ENCODE peak calls at places on chromosomes 11 and 22, in nine cellular contexts. One of them, this sample, is unnamed.
A peak's percentile ranks its signal among the peaks of the same experiment; 100 is the strongest.

GRCh38 chr22:49017769-49018330 is 809.8 kb downstream of the BRD1 start:
- DNase-seq in GM13977: no peak
- DNase-seq in left ventricle myocardium superior: no peak
- DNase-seq in central memory CD4-positive, alpha-beta T cell: no peak
- DNase-seq in H9: peak; percentile 30
- DNase-seq in T-helper 2 cell treated with Interferon-gamma antibody and Interleukin-4, amounts not matched to agents 5 μg/mL and 100 μg/mL, for 36 hours: no peak
- DNase-seq in B cell: no peak
- DNase-seq in stimulated activated naive CD8-positive, alpha-beta T cell treated with anti-CD3 and anti-CD28 coated beads, Interleukin-15, Interleukin-2, amounts not matched to agents 100 U/mL and 50 U/mL, for 24 hours: no peak
- DNase-seq in neural progenitor cell: no peak
- DNase-seq in this sample: no peak

GRCh38 chr11:72352859-72353551 is 81.3 kb downstream of the CLPB start:
- DNase-seq in stimulated activated naive CD8-positive, alpha-beta T cell treated with anti-CD3 and anti-CD28 coated beads, Interleukin-15, Interleukin-2, amounts not matched to agents 100 U/mL and 50 U/mL, for 24 hours: no peak
- DNase-seq in H9: peak; percentile 62
- DNase-seq in T-helper 2 cell treated with Interferon-gamma antibody and Interleukin-4, amounts not matched to agents 5 μg/mL and 100 μg/mL, for 36 hours: peak; percentile 30
- DNase-seq in B cell: no peak
- DNase-seq in GM13977: peak; percentile 42
- DNase-seq in neural progenitor cell: peak; percentile 67
- DNase-seq in central memory CD4-positive, alpha-beta T cell: no peak
- DNase-seq in left ventricle myocardium superior: no peak
- DNase-seq in this sample: no peak

GRCh38 chr22:45425531-45426265 is 12.2 kb downstream of the RIBC2 start:
- DNase-seq in GM13977: no peak
- DNase-seq in B cell: no peak
- DNase-seq in left ventricle myocardium superior: no peak
- DNase-seq in H9: no peak
- DNase-seq in T-helper 2 cell treated with Interferon-gamma antibody and Interleukin-4, amounts not matched to agents 5 μg/mL and 100 μg/mL, for 36 hours: no peak
- DNase-seq in central memory CD4-positive, alpha-beta T cell: no peak
- DNase-seq in stimulated activated naive CD8-positive, alpha-beta T cell treated with anti-CD3 and anti-CD28 coated beads, Interleukin-15, Interleukin-2, amounts not matched to agents 100 U/mL and 50 U/mL, for 24 hours: no peak
- DNase-seq in neural progenitor cell: no peak
- DNase-seq in this sample: no peak

GRCh38 chr11:97234016-97234415 is 844.2 kb downstream of the JRKL start:
- DNase-seq in central memory CD4-positive, alpha-beta T cell: no peak
- DNase-seq in GM13977: no peak
- DNase-seq in T-helper 2 cell treated with Interferon-gamma antibody and Interleukin-4, amounts not matched to agents 5 μg/mL and 100 μg/mL, for 36 hours: no peak
- DNase-seq in H9: no peak
- DNase-seq in stimulated activated naive CD8-positive, alpha-beta T cell treated with anti-CD3 and anti-CD28 coated beads, Interleukin-15, Interleukin-2, amounts not matched to agents 100 U/mL and 50 U/mL, for 24 hours: no peak
- DNase-seq in neural progenitor cell: no peak
- DNase-seq in B cell: no peak
- DNase-seq in left ventricle myocardium superior: no peak
- DNase-seq in this sample: no peak

GRCh38 chr11:74680703-74681531 is 50.3 kb downstream of the CHRDL2 start:
- DNase-seq in left ventricle myocardium superior: no peak
- DNase-seq in neural progenitor cell: no peak
- DNase-seq in GM13977: no peak
- DNase-seq in T-helper 2 cell treated with Interferon-gamma antibody and Interleukin-4, amounts not matched to agents 5 μg/mL and 100 μg/mL, for 36 hours: no peak
- DNase-seq in H9: peak; percentile 14
- DNase-seq in central memory CD4-positive, alpha-beta T cell: no peak
- DNase-seq in stimulated activated naive CD8-positive, alpha-beta T cell treated with anti-CD3 and anti-CD28 coated beads, Interleukin-15, Interleukin-2, amounts not matched to agents 100 U/mL and 50 U/mL, for 24 hours: peak; percentile 1
- DNase-seq in B cell: no peak
- DNase-seq in this sample: no peak

GRCh38 chr22:38766076-38766777 is 10.4 kb upstream of the SUN2 start:
- DNase-seq in neural progenitor cell: peak; percentile 77
- DNase-seq in T-helper 2 cell treated with Interferon-gamma antibody and Interleukin-4, amounts not matched to agents 5 μg/mL and 100 μg/mL, for 36 hours: no peak
- DNase-seq in stimulated activated naive CD8-positive, alpha-beta T cell treated with anti-CD3 and anti-CD28 coated beads, Interleukin-15, Interleukin-2, amounts not matched to agents 100 U/mL and 50 U/mL, for 24 hours: peak; percentile 46
- DNase-seq in H9: peak; percentile 93
- DNase-seq in B cell: no peak
- DNase-seq in GM13977: no peak
- DNase-seq in left ventricle myocardium superior: peak; percentile 59
- DNase-seq in central memory CD4-positive, alpha-beta T cell: peak; percentile 28
- DNase-seq in this sample: peak; percentile 35

GRCh38 chr22:46017166-46017565 is 40.2 kb upstream of the WNT7B start:
- DNase-seq in B cell: no peak
- DNase-seq in neural progenitor cell: no peak
- DNase-seq in H9: no peak
- DNase-seq in central memory CD4-positive, alpha-beta T cell: no peak
- DNase-seq in T-helper 2 cell treated with Interferon-gamma antibody and Interleukin-4, amounts not matched to agents 5 μg/mL and 100 μg/mL, for 36 hours: no peak
- DNase-seq in stimulated activated naive CD8-positive, alpha-beta T cell treated with anti-CD3 and anti-CD28 coated beads, Interleukin-15, Interleukin-2, amounts not matched to agents 100 U/mL and 50 U/mL, for 24 hours: no peak
- DNase-seq in GM13977: no peak
- DNase-seq in left ventricle myocardium superior: no peak
- DNase-seq in this sample: no peak

GRCh38 chr22:31086703-31087330 is 5.7 kb downstream of the SMTN start:
- DNase-seq in neural progenitor cell: no peak
- DNase-seq in B cell: no peak
- DNase-seq in central memory CD4-positive, alpha-beta T cell: no peak
- DNase-seq in H9: no peak
- DNase-seq in left ventricle myocardium superior: no peak
- DNase-seq in T-helper 2 cell treated with Interferon-gamma antibody and Interleukin-4, amounts not matched to agents 5 μg/mL and 100 μg/mL, for 36 hours: no peak
- DNase-seq in GM13977: peak; percentile 9
- DNase-seq in stimulated activated naive CD8-positive, alpha-beta T cell treated with anti-CD3 and anti-CD28 coated beads, Interleukin-15, Interleukin-2, amounts not matched to agents 100 U/mL and 50 U/mL, for 24 hours: no peak
- DNase-seq in this sample: no peak

GRCh38 chr11:59810189-59810910 is at the start of gene MRPL16:
- DNase-seq in T-helper 2 cell treated with Interferon-gamma antibody and Interleukin-4, amounts not matched to agents 5 μg/mL and 100 μg/mL, for 36 hours: peak; percentile 83
- DNase-seq in left ventricle myocardium superior: peak; percentile 88
- DNase-seq in neural progenitor cell: peak; percentile 90
- DNase-seq in H9: peak; percentile 93
- DNase-seq in GM13977: peak; percentile 85
- DNase-seq in B cell: peak; percentile 94
- DNase-seq in central memory CD4-positive, alpha-beta T cell: peak; percentile 83
- DNase-seq in stimulated activated naive CD8-positive, alpha-beta T cell treated with anti-CD3 and anti-CD28 coated beads, Interleukin-15, Interleukin-2, amounts not matched to agents 100 U/mL and 50 U/mL, for 24 hours: peak; percentile 91
- DNase-seq in this sample: peak; percentile 89

GRCh38 chr11:44797886-44798683 is 71.3 kb downstream of the TSPAN18 start:
- DNase-seq in left ventricle myocardium superior: no peak
- DNase-seq in GM13977: no peak
- DNase-seq in central memory CD4-positive, alpha-beta T cell: no peak
- DNase-seq in T-helper 2 cell treated with Interferon-gamma antibody and Interleukin-4, amounts not matched to agents 5 μg/mL and 100 μg/mL, for 36 hours: no peak
- DNase-seq in B cell: no peak
- DNase-seq in neural progenitor cell: peak; percentile 81
- DNase-seq in H9: peak; percentile 70
- DNase-seq in stimulated activated naive CD8-positive, alpha-beta T cell treated with anti-CD3 and anti-CD28 coated beads, Interleukin-15, Interleukin-2, amounts not matched to agents 100 U/mL and 50 U/mL, for 24 hours: no peak
- DNase-seq in this sample: no peak

GRCh38 chr11:12696911-12697581 is 22.8 kb downstream of the TEAD1 start:
- DNase-seq in GM13977: no peak
- DNase-seq in B cell: no peak
- DNase-seq in T-helper 2 cell treated with Interferon-gamma antibody and Interleukin-4, amounts not matched to agents 5 μg/mL and 100 μg/mL, for 36 hours: no peak
- DNase-seq in left ventricle myocardium superior: no peak
- DNase-seq in stimulated activated naive CD8-positive, alpha-beta T cell treated with anti-CD3 and anti-CD28 coated beads, Interleukin-15, Interleukin-2, amounts not matched to agents 100 U/mL and 50 U/mL, for 24 hours: no peak
- DNase-seq in central memory CD4-positive, alpha-beta T cell: no peak
- DNase-seq in neural progenitor cell: no peak
- DNase-seq in H9: no peak
- DNase-seq in this sample: no peak

GRCh38 chr11:69209038-69209350 is 53.3 kb downstream of the SMIM38 start:
- DNase-seq in stimulated activated naive CD8-positive, alpha-beta T cell treated with anti-CD3 and anti-CD28 coated beads, Interleukin-15, Interleukin-2, amounts not matched to agents 100 U/mL and 50 U/mL, for 24 hours: no peak
- DNase-seq in H9: no peak
- DNase-seq in left ventricle myocardium superior: no peak
- DNase-seq in central memory CD4-positive, alpha-beta T cell: no peak
- DNase-seq in neural progenitor cell: no peak
- DNase-seq in B cell: no peak
- DNase-seq in GM13977: no peak
- DNase-seq in T-helper 2 cell treated with Interferon-gamma antibody and Interleukin-4, amounts not matched to agents 5 μg/mL and 100 μg/mL, for 36 hours: no peak
- DNase-seq in this sample: no peak

GRCh38 chr11:440065-441042 is 1.5 kb downstream of the ANO9 start:
- DNase-seq in H9: no peak
- DNase-seq in T-helper 2 cell treated with Interferon-gamma antibody and Interleukin-4, amounts not matched to agents 5 μg/mL and 100 μg/mL, for 36 hours: no peak
- DNase-seq in central memory CD4-positive, alpha-beta T cell: no peak
- DNase-seq in GM13977: no peak
- DNase-seq in left ventricle myocardium superior: peak; percentile 45
- DNase-seq in B cell: no peak
- DNase-seq in stimulated activated naive CD8-positive, alpha-beta T cell treated with anti-CD3 and anti-CD28 coated beads, Interleukin-15, Interleukin-2, amounts not matched to agents 100 U/mL and 50 U/mL, for 24 hours: peak; percentile 12
- DNase-seq in neural progenitor cell: no peak
- DNase-seq in this sample: no peak

GRCh38 chr11:34653851-34654490 is 33.1 kb downstream of the EHF start:
- DNase-seq in T-helper 2 cell treated with Interferon-gamma antibody and Interleukin-4, amounts not matched to agents 5 μg/mL and 100 μg/mL, for 36 hours: no peak
- DNase-seq in neural progenitor cell: peak; percentile 11
- DNase-seq in stimulated activated naive CD8-positive, alpha-beta T cell treated with anti-CD3 and anti-CD28 coated beads, Interleukin-15, Interleukin-2, amounts not matched to agents 100 U/mL and 50 U/mL, for 24 hours: no peak
- DNase-seq in left ventricle myocardium superior: no peak
- DNase-seq in B cell: peak; percentile 44
- DNase-seq in central memory CD4-positive, alpha-beta T cell: no peak
- DNase-seq in H9: no peak
- DNase-seq in GM13977: no peak
- DNase-seq in this sample: no peak

GRCh38 chr22:36296690-36297089 is 43.8 kb downstream of the APOL1 start:
- DNase-seq in B cell: no peak
- DNase-seq in left ventricle myocardium superior: peak; percentile 23
- DNase-seq in stimulated activated naive CD8-positive, alpha-beta T cell treated with anti-CD3 and anti-CD28 coated beads, Interleukin-15, Interleukin-2, amounts not matched to agents 100 U/mL and 50 U/mL, for 24 hours: no peak
- DNase-seq in T-helper 2 cell treated with Interferon-gamma antibody and Interleukin-4, amounts not matched to agents 5 μg/mL and 100 μg/mL, for 36 hours: no peak
- DNase-seq in GM13977: no peak
- DNase-seq in central memory CD4-positive, alpha-beta T cell: no peak
- DNase-seq in neural progenitor cell: no peak
- DNase-seq in H9: no peak
- DNase-seq in this sample: no peak

GRCh38 chr11:100624346-100624745 is 62.7 kb upstream of the ARHGAP42 start:
- DNase-seq in central memory CD4-positive, alpha-beta T cell: no peak
- DNase-seq in T-helper 2 cell treated with Interferon-gamma antibody and Interleukin-4, amounts not matched to agents 5 μg/mL and 100 μg/mL, for 36 hours: no peak
- DNase-seq in GM13977: no peak
- DNase-seq in left ventricle myocardium superior: no peak
- DNase-seq in B cell: no peak
- DNase-seq in neural progenitor cell: no peak
- DNase-seq in stimulated activated naive CD8-positive, alpha-beta T cell treated with anti-CD3 and anti-CD28 coated beads, Interleukin-15, Interleukin-2, amounts not matched to agents 100 U/mL and 50 U/mL, for 24 hours: no peak
- DNase-seq in H9: no peak
- DNase-seq in this sample: no peak

GRCh38 chr11:106872246-106872645 is 146.0 kb downstream of the GUCY1A2 start:
- DNase-seq in T-helper 2 cell treated with Interferon-gamma antibody and Interleukin-4, amounts not matched to agents 5 μg/mL and 100 μg/mL, for 36 hours: no peak
- DNase-seq in left ventricle myocardium superior: no peak
- DNase-seq in neural progenitor cell: no peak
- DNase-seq in stimulated activated naive CD8-positive, alpha-beta T cell treated with anti-CD3 and anti-CD28 coated beads, Interleukin-15, Interleukin-2, amounts not matched to agents 100 U/mL and 50 U/mL, for 24 hours: no peak
- DNase-seq in H9: no peak
- DNase-seq in GM13977: no peak
- DNase-seq in B cell: no peak
- DNase-seq in central memory CD4-positive, alpha-beta T cell: no peak
- DNase-seq in this sample: no peak

GRCh38 chr22:47157486-47158270 is 395.2 kb downstream of the TBC1D22A start:
- DNase-seq in central memory CD4-positive, alpha-beta T cell: no peak
- DNase-seq in left ventricle myocardium superior: peak; percentile 18
- DNase-seq in T-helper 2 cell treated with Interferon-gamma antibody and Interleukin-4, amounts not matched to agents 5 μg/mL and 100 μg/mL, for 36 hours: no peak
- DNase-seq in neural progenitor cell: no peak
- DNase-seq in H9: no peak
- DNase-seq in stimulated activated naive CD8-positive, alpha-beta T cell treated with anti-CD3 and anti-CD28 coated beads, Interleukin-15, Interleukin-2, amounts not matched to agents 100 U/mL and 50 U/mL, for 24 hours: no peak
- DNase-seq in B cell: no peak
- DNase-seq in GM13977: no peak
- DNase-seq in this sample: no peak

GRCh38 chr11:115446214-115446613 is 58.0 kb downstream of the CADM1 start:
- DNase-seq in left ventricle myocardium superior: no peak
- DNase-seq in T-helper 2 cell treated with Interferon-gamma antibody and Interleukin-4, amounts not matched to agents 5 μg/mL and 100 μg/mL, for 36 hours: no peak
- DNase-seq in GM13977: no peak
- DNase-seq in H9: no peak
- DNase-seq in central memory CD4-positive, alpha-beta T cell: no peak
- DNase-seq in stimulated activated naive CD8-positive, alpha-beta T cell treated with anti-CD3 and anti-CD28 coated beads, Interleukin-15, Interleukin-2, amounts not matched to agents 100 U/mL and 50 U/mL, for 24 hours: no peak
- DNase-seq in neural progenitor cell: no peak
- DNase-seq in B cell: no peak
- DNase-seq in this sample: no peak

GRCh38 chr22:29817724-29818123 is 20.4 kb downstream of the ASCC2 start:
- DNase-seq in neural progenitor cell: no peak
- DNase-seq in B cell: no peak
- DNase-seq in T-helper 2 cell treated with Interferon-gamma antibody and Interleukin-4, amounts not matched to agents 5 μg/mL and 100 μg/mL, for 36 hours: no peak
- DNase-seq in stimulated activated naive CD8-positive, alpha-beta T cell treated with anti-CD3 and anti-CD28 coated beads, Interleukin-15, Interleukin-2, amounts not matched to agents 100 U/mL and 50 U/mL, for 24 hours: no peak
- DNase-seq in central memory CD4-positive, alpha-beta T cell: no peak
- DNase-seq in H9: no peak
- DNase-seq in left ventricle myocardium superior: no peak
- DNase-seq in GM13977: no peak
- DNase-seq in this sample: no peak

GRCh38 chr11:10792385-10793068 is 16.2 kb downstream of the EIF4G2 start:
- DNase-seq in B cell: peak; percentile 86
- DNase-seq in T-helper 2 cell treated with Interferon-gamma antibody and Interleukin-4, amounts not matched to agents 5 μg/mL and 100 μg/mL, for 36 hours: peak; percentile 77
- DNase-seq in stimulated activated naive CD8-positive, alpha-beta T cell treated with anti-CD3 and anti-CD28 coated beads, Interleukin-15, Interleukin-2, amounts not matched to agents 100 U/mL and 50 U/mL, for 24 hours: peak; percentile 95
- DNase-seq in left ventricle myocardium superior: peak; percentile 94
- DNase-seq in GM13977: peak; percentile 80
- DNase-seq in H9: peak; percentile 96
- DNase-seq in neural progenitor cell: peak; percentile 95
- DNase-seq in central memory CD4-positive, alpha-beta T cell: peak; percentile 73
- DNase-seq in this sample: peak; percentile 70

GRCh38 chr11:1130276-1131032 is 27.3 kb upstream of the MUC5AC start:
- DNase-seq in neural progenitor cell: no peak
- DNase-seq in stimulated activated naive CD8-positive, alpha-beta T cell treated with anti-CD3 and anti-CD28 coated beads, Interleukin-15, Interleukin-2, amounts not matched to agents 100 U/mL and 50 U/mL, for 24 hours: no peak
- DNase-seq in GM13977: no peak
- DNase-seq in B cell: no peak
- DNase-seq in central memory CD4-positive, alpha-beta T cell: no peak
- DNase-seq in left ventricle myocardium superior: no peak
- DNase-seq in T-helper 2 cell treated with Interferon-gamma antibody and Interleukin-4, amounts not matched to agents 5 μg/mL and 100 μg/mL, for 36 hours: no peak
- DNase-seq in H9: no peak
- DNase-seq in this sample: no peak

GRCh38 chr11:58505849-58506248 is 2.1 kb downstream of the OR5B21 start:
- DNase-seq in left ventricle myocardium superior: no peak
- DNase-seq in H9: no peak
- DNase-seq in central memory CD4-positive, alpha-beta T cell: no peak
- DNase-seq in T-helper 2 cell treated with Interferon-gamma antibody and Interleukin-4, amounts not matched to agents 5 μg/mL and 100 μg/mL, for 36 hours: peak; percentile 26
- DNase-seq in GM13977: no peak
- DNase-seq in stimulated activated naive CD8-positive, alpha-beta T cell treated with anti-CD3 and anti-CD28 coated beads, Interleukin-15, Interleukin-2, amounts not matched to agents 100 U/mL and 50 U/mL, for 24 hours: no peak
- DNase-seq in B cell: no peak
- DNase-seq in neural progenitor cell: no peak
- DNase-seq in this sample: no peak

GRCh38 chr11:64556044-64556720 is 34.8 kb upstream of the SLC22A12 start:
- DNase-seq in left ventricle myocardium superior: no peak
- DNase-seq in neural progenitor cell: no peak
- DNase-seq in H9: no peak
- DNase-seq in T-helper 2 cell treated with Interferon-gamma antibody and Interleukin-4, amounts not matched to agents 5 μg/mL and 100 μg/mL, for 36 hours: no peak
- DNase-seq in B cell: no peak
- DNase-seq in central memory CD4-positive, alpha-beta T cell: no peak
- DNase-seq in stimulated activated naive CD8-positive, alpha-beta T cell treated with anti-CD3 and anti-CD28 coated beads, Interleukin-15, Interleukin-2, amounts not matched to agents 100 U/mL and 50 U/mL, for 24 hours: no peak
- DNase-seq in GM13977: no peak
- DNase-seq in this sample: no peak

GRCh38 chr11:112113539-112114457 is 27.1 kb downstream of the SDHD start:
- DNase-seq in GM13977: peak; percentile 46
- DNase-seq in neural progenitor cell: peak; percentile 58
- DNase-seq in H9: no peak
- DNase-seq in central memory CD4-positive, alpha-beta T cell: peak; percentile 35
- DNase-seq in stimulated activated naive CD8-positive, alpha-beta T cell treated with anti-CD3 and anti-CD28 coated beads, Interleukin-15, Interleukin-2, amounts not matched to agents 100 U/mL and 50 U/mL, for 24 hours: no peak
- DNase-seq in T-helper 2 cell treated with Interferon-gamma antibody and Interleukin-4, amounts not matched to agents 5 μg/mL and 100 μg/mL, for 36 hours: no peak
- DNase-seq in B cell: no peak
- DNase-seq in left ventricle myocardium superior: no peak
- DNase-seq in this sample: no peak

GRCh38 chr11:87173185-87174039 is 135.7 kb downstream of the TMEM135 start:
- DNase-seq in left ventricle myocardium superior: no peak
- DNase-seq in H9: no peak
- DNase-seq in GM13977: no peak
- DNase-seq in B cell: no peak
- DNase-seq in neural progenitor cell: no peak
- DNase-seq in central memory CD4-positive, alpha-beta T cell: no peak
- DNase-seq in stimulated activated naive CD8-positive, alpha-beta T cell treated with anti-CD3 and anti-CD28 coated beads, Interleukin-15, Interleukin-2, amounts not matched to agents 100 U/mL and 50 U/mL, for 24 hours: no peak
- DNase-seq in T-helper 2 cell treated with Interferon-gamma antibody and Interleukin-4, amounts not matched to agents 5 μg/mL and 100 μg/mL, for 36 hours: no peak
- DNase-seq in this sample: no peak

GRCh38 chr11:15563054-15563453 is 448.3 kb downstream of the INSC start:
- DNase-seq in neural progenitor cell: peak; percentile 73
- DNase-seq in GM13977: no peak
- DNase-seq in H9: no peak
- DNase-seq in left ventricle myocardium superior: no peak
- DNase-seq in B cell: no peak
- DNase-seq in T-helper 2 cell treated with Interferon-gamma antibody and Interleukin-4, amounts not matched to agents 5 μg/mL and 100 μg/mL, for 36 hours: no peak
- DNase-seq in central memory CD4-positive, alpha-beta T cell: no peak
- DNase-seq in stimulated activated naive CD8-positive, alpha-beta T cell treated with anti-CD3 and anti-CD28 coated beads, Interleukin-15, Interleukin-2, amounts not matched to agents 100 U/mL and 50 U/mL, for 24 hours: no peak
- DNase-seq in this sample: no peak

This sample was measured in DND-41.